ENCODE peak calls at places on chromosomes 3 and 15, in six cellular contexts. P, W, K, N, I and H are unnamed samples.

GRCh38 chr3:150998996-150999395 is 26.5 kb upstream of the CLRN1 start:
- DNase-seq in P (no peak), K (no peak), W (no peak), I (no peak), N (no peak), H (no peak)

GRCh38 chr15:55789066-55789660 is 46.2 kb upstream of the PRTG start:
- DNase-seq in P (peak; percentile 81), K (no peak), I (peak; percentile 32), W (no peak), N (no peak), H (no peak)

GRCh38 chr15:81097116-81097892 is 36.8 kb upstream of the CFAP161 start:
- DNase-seq in P (no peak), N (no peak), K (no peak), I (no peak), W (no peak), H (no peak)

GRCh38 chr3:58627580-58627894 is 39.0 kb downstream of the FAM3D start:
- DNase-seq in K (no peak), I (no peak), W (no peak), N (no peak), P (no peak), H (no peak)

GRCh38 chr3:27861047-27862036 is 139.2 kb upstream of the EOMES start:
- DNase-seq in N (no peak), I (no peak), P (no peak), W (no peak), K (no peak), H (no peak)

GRCh38 chr3:24450142-24450932 is 44.3 kb downstream of the THRB start:
- DNase-seq in I (no peak), W (no peak), K (no peak), P (no peak), N (no peak), H (no peak)

GRCh38 chr3:180743813-180744212 is 64.5 kb upstream of the CCDC39 start:
- DNase-seq in P (no peak), I (no peak), K (no peak), N (no peak), W (no peak), H (no peak)

GRCh38 chr3:139764936-139765335 is 87.2 kb upstream of the NMNAT3 start:
- DNase-seq in I (no peak), P (no peak), K (peak; percentile 75), W (no peak), N (peak; percentile 76), H (no peak)

GRCh38 chr3:138854204-138854603 is 19.5 kb upstream of the PIK3CB start:
- DNase-seq in P (no peak), N (no peak), I (no peak), K (no peak), W (no peak), H (no peak)